ENCODE peak calls at places on chromosomes 6 and 20, in five cellular contexts. One of them, this sample, is unnamed. For H3K27me3, the result is how much of the 10 kb centered on the place peaks cover.

GRCh38 chr20:39849664-39850063 is 839.4 kb downstream of the MAFB start:
- DNase-seq in adrenal gland: peak
- DNase-seq in heart right ventricle: peak
- DNase-seq in psoas muscle: peak
- DNase-seq in left ventricle myocardium inferior: peak
- DNase-seq in this sample: peak

GRCh38 chr6:21426841-21427490 is 166.6 kb upstream of the SOX4 start:
- DNase-seq in psoas muscle: no peak
- DNase-seq in heart right ventricle: no peak
- DNase-seq in left ventricle myocardium inferior: no peak
- DNase-seq in adrenal gland: no peak
- DNase-seq in this sample: no peak

GRCh38 chr6:136307351-136307750 is 17.7 kb upstream of the BCLAF1 start:
- DNase-seq in heart right ventricle: no peak
- DNase-seq in left ventricle myocardium inferior: no peak
- DNase-seq in psoas muscle: no peak
- DNase-seq in adrenal gland: no peak
- DNase-seq in this sample: no peak

GRCh38 chr6:3227363-3228045 is at the start of gene TUBB2B:
- DNase-seq in left ventricle myocardium inferior: peak
- DNase-seq in heart right ventricle: no peak
- DNase-seq in adrenal gland: no peak
- DNase-seq in psoas muscle: peak
- DNase-seq in this sample: peak

GRCh38 chr6:148446681-148447080 is 104.0 kb downstream of the SASH1 start:
- DNase-seq in adrenal gland: no peak
- DNase-seq in heart right ventricle: no peak
- DNase-seq in psoas muscle: no peak
- DNase-seq in left ventricle myocardium inferior: no peak
- DNase-seq in this sample: no peak

GRCh38 chr20:47727170-47727880 is 58.0 kb downstream of the SULF2 start:
- DNase-seq in adrenal gland: peak
- DNase-seq in heart right ventricle: peak
- DNase-seq in psoas muscle: peak
- DNase-seq in left ventricle myocardium inferior: peak
- DNase-seq in this sample: no peak

GRCh38 chr6:146950351-146950835 is 253.8 kb upstream of the STXBP5 start:
- DNase-seq in heart right ventricle: no peak
- DNase-seq in adrenal gland: no peak
- DNase-seq in psoas muscle: no peak
- DNase-seq in left ventricle myocardium inferior: no peak
- DNase-seq in this sample: no peak

GRCh38 chr6:156890627-156891300 is 113.6 kb downstream of the ARID1B start:
- DNase-seq in adrenal gland: no peak
- DNase-seq in heart right ventricle: no peak
- DNase-seq in psoas muscle: no peak
- DNase-seq in left ventricle myocardium inferior: no peak
- DNase-seq in this sample: no peak

GRCh38 chr6:1792989-1793388 is 183.3 kb downstream of the FOXC1 start:
- DNase-seq in adrenal gland: no peak
- DNase-seq in heart right ventricle: no peak
- DNase-seq in psoas muscle: no peak
- DNase-seq in left ventricle myocardium inferior: no peak
- DNase-seq in this sample: peak

GRCh38 chr6:11500008-11500407 is 37.5 kb upstream of the TMEM170B start:
- DNase-seq in left ventricle myocardium inferior: no peak
- DNase-seq in heart right ventricle: no peak
- DNase-seq in adrenal gland: no peak
- DNase-seq in psoas muscle: no peak
- DNase-seq in this sample: no peak

GRCh38 chr6:81772741-81773140 is 20.3 kb upstream of the TENT5A start:
- DNase-seq in psoas muscle: no peak
- DNase-seq in heart right ventricle: no peak
- DNase-seq in left ventricle myocardium inferior: no peak
- DNase-seq in adrenal gland: no peak
- DNase-seq in this sample: no peak

GRCh38 chr6:131231103-131231502 is 95.8 kb downstream of the AKAP7 start:
- DNase-seq in adrenal gland: no peak
- DNase-seq in left ventricle myocardium inferior: no peak
- DNase-seq in heart right ventricle: no peak
- DNase-seq in psoas muscle: no peak
- DNase-seq in this sample: no peak

GRCh38 chr6:38113810-38114577 is 294.5 kb downstream of the ZFAND3 start:
- DNase-seq in left ventricle myocardium inferior: no peak
- DNase-seq in adrenal gland: no peak
- DNase-seq in heart right ventricle: no peak
- DNase-seq in psoas muscle: no peak
- DNase-seq in this sample: no peak

GRCh38 chr6:79249136-79249535 is 14.7 kb upstream of the HMGN3 start:
- DNase-seq in adrenal gland: no peak
- DNase-seq in left ventricle myocardium inferior: no peak
- DNase-seq in heart right ventricle: no peak
- DNase-seq in psoas muscle: no peak
- DNase-seq in this sample: no peak

GRCh38 chr6:143294265-143294664 is 156.2 kb downstream of the ADAT2 start:
- DNase-seq in adrenal gland: no peak
- DNase-seq in psoas muscle: no peak
- DNase-seq in heart right ventricle: no peak
- DNase-seq in left ventricle myocardium inferior: no peak
- DNase-seq in this sample: no peak

GRCh38 chr6:110039364-110039995 is 61.4 kb downstream of the GPR6 start:
- DNase-seq in adrenal gland: peak
- DNase-seq in heart right ventricle: peak
- DNase-seq in left ventricle myocardium inferior: peak
- DNase-seq in psoas muscle: peak
- DNase-seq in this sample: peak

GRCh38 chr6:104956663-104957294 is at the start of gene LIN28B:
- DNase-seq in heart right ventricle: no peak
- DNase-seq in psoas muscle: no peak
- DNase-seq in adrenal gland: no peak
- DNase-seq in left ventricle myocardium inferior: no peak
- DNase-seq in this sample: no peak
- H3K27me3 ChIP-seq in heart right ventricle: half or more
- H3K27me3 ChIP-seq in psoas muscle: under half
- H3K27me3 ChIP-seq in adrenal gland: half or more
- H3K27me3 ChIP-seq in left ventricle myocardium inferior: half or more
- H3K27me3 ChIP-seq in this sample: under half

DNA sequence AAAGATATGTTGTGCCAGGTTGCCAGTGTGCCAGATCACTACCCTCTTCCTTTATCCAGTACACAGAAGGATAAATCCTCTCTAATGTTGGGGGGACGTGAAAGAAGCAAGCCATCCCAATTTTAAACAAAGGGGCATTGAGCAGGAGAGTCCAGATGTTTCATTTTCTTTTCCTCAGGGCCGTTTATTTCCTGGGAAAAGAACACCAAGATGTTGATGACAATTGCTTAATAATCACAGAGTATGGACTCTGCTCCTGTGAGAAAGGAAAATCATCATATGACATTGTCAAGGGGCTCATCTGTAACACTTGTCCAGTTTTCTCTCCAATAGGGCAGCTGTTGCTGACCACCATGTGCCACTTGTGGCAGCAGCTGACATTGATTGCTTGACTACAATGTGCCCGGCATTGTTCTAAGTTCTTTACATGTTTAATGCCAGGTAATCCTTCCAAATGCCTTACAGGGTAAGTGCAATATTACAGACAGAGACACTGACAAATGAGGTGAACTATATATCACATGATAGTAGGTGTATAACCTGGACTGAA is 161.4 kb downstream of the CD109 start:
- DNase-seq in left ventricle myocardium inferior: no peak
- DNase-seq in heart right ventricle: no peak
- DNase-seq in psoas muscle: no peak
- DNase-seq in adrenal gland: no peak
- DNase-seq in this sample: no peak
- TF ChIP-seq CTCF in left ventricle myocardium inferior: no peak
- TF ChIP-seq CTCF in heart right ventricle: no peak
- TF ChIP-seq CTCF in psoas muscle: no peak
- TF ChIP-seq CTCF in adrenal gland: no peak
- TF ChIP-seq CTCF in this sample: no peak

GRCh38 chr6:137514418-137514817 is 20.2 kb upstream of the OLIG3 start:
- DNase-seq in adrenal gland: no peak
- DNase-seq in heart right ventricle: no peak
- DNase-seq in psoas muscle: no peak
- DNase-seq in left ventricle myocardium inferior: no peak
- DNase-seq in this sample: no peak
- H3K27me3 ChIP-seq in adrenal gland: half or more
- H3K27me3 ChIP-seq in heart right ventricle: half or more
- H3K27me3 ChIP-seq in psoas muscle: under half
- H3K27me3 ChIP-seq in left ventricle myocardium inferior: half or more
- H3K27me3 ChIP-seq in this sample: half or more

DNA sequence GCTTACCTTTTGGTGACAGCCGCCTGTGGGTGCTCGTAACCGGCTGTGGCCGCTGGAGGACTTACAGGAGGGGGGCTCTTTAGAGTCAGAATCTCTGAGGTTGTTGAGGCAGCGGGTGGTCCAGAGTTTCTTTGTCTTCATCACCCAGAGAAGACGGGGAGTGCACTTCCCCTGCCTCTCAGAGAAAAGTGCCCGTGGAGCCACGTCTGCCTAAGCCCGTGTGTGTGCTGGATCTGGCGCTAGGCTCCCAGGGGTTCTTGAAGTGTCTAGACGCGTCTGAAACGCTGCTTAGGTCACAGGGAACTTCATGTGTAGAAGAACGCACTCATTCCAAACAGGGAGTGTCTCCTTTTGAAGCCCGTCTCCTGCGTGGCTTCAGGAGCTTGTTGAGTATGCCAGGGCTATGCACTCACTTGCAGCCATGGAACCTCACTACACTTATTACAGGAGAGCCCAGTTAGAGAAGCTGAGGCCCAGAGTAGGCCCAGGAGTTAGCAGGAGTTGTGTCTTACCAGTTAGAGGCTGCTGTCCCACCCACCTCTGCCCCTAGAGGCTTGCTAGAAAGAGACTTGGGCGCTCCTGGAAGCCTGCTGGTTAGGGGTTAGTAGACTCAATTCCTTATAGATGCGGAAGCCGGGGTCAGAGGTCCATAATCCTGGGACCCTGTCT is 1.3 kb downstream of the LSM14B start:
- DNase-seq in left ventricle myocardium inferior: no peak
- DNase-seq in psoas muscle: no peak
- DNase-seq in heart right ventricle: no peak
- DNase-seq in adrenal gland: no peak
- DNase-seq in this sample: peak
- TF ChIP-seq CTCF in left ventricle myocardium inferior: no peak
- TF ChIP-seq CTCF in psoas muscle: no peak
- TF ChIP-seq CTCF in heart right ventricle: no peak
- TF ChIP-seq CTCF in adrenal gland: no peak
- TF ChIP-seq CTCF in this sample: peak

GRCh38 chr20:46004813-46005505 is 3.7 kb upstream of the MMP9 start:
- DNase-seq in left ventricle myocardium inferior: no peak
- DNase-seq in heart right ventricle: peak
- DNase-seq in adrenal gland: peak
- DNase-seq in psoas muscle: no peak
- DNase-seq in this sample: peak
- H3K27me3 ChIP-seq in left ventricle myocardium inferior: half or more
- H3K27me3 ChIP-seq in heart right ventricle: half or more
- H3K27me3 ChIP-seq in adrenal gland: under half
- H3K27me3 ChIP-seq in psoas muscle: under half
- H3K27me3 ChIP-seq in this sample: under half

GRCh38 chr6:157982297-157982579 is 575 bp downstream of the SYNJ2 start:
- DNase-seq in psoas muscle: no peak
- DNase-seq in left ventricle myocardium inferior: no peak
- DNase-seq in adrenal gland: no peak
- DNase-seq in heart right ventricle: peak
- DNase-seq in this sample: peak
- TF ChIP-seq CTCF in psoas muscle: no peak
- TF ChIP-seq CTCF in left ventricle myocardium inferior: no peak
- TF ChIP-seq CTCF in adrenal gland: no peak
- TF ChIP-seq CTCF in heart right ventricle: no peak
- TF ChIP-seq CTCF in this sample: no peak

GRCh38 chr20:58847483-58847882 is 3.2 kb downstream of the GNAS-AS1 start:
- DNase-seq in left ventricle myocardium inferior: no peak
- DNase-seq in adrenal gland: no peak
- DNase-seq in heart right ventricle: no peak
- DNase-seq in psoas muscle: no peak
- DNase-seq in this sample: no peak
- H3K27me3 ChIP-seq in left ventricle myocardium inferior: half or more
- H3K27me3 ChIP-seq in adrenal gland: under half
- H3K27me3 ChIP-seq in heart right ventricle: under half
- H3K27me3 ChIP-seq in psoas muscle: under half
- H3K27me3 ChIP-seq in this sample: under half

GRCh38 chr20:50344232-50345071 is 153.8 kb downstream of the CEBPB start:
- DNase-seq in left ventricle myocardium inferior: no peak
- DNase-seq in heart right ventricle: no peak
- DNase-seq in psoas muscle: no peak
- DNase-seq in adrenal gland: no peak
- DNase-seq in this sample: peak
- TF ChIP-seq CTCF in left ventricle myocardium inferior: peak
- TF ChIP-seq CTCF in heart right ventricle: no peak
- TF ChIP-seq CTCF in psoas muscle: no peak
- TF ChIP-seq CTCF in adrenal gland: peak
- TF ChIP-seq CTCF in this sample: peak